ENCODE peak calls at places on chromosome 10, in six cellular contexts. M is IMR-90, V is H1, Z is neuronal stem cell, W is mesendoderm, A is mesenchymal stem cell. R is an unnamed sample.

GRCh38 chr10:7634142-7634894 is 32.4 kb downstream of the ITIH5 start:
- DNase-seq in A (no peak), Z (no peak), W (no peak), M (no peak), V (no peak), R (no peak)

GRCh38 chr10:35447693-35448407 is 111.5 kb downstream of the CCNY start:
- DNase-seq in M (peak), A (peak), V (peak), W (peak), Z (no peak), R (peak)

GRCh38 chr10:72462261-72462660 is 107.5 kb upstream of the DNAJB12 start:
- DNase-seq in M (no peak), V (no peak), Z (no peak), A (no peak), W (no peak), R (no peak)

GRCh38 chr10:28839600-28840007 is 162.3 kb downstream of the BAMBI start:
- DNase-seq in W (peak), Z (no peak), A (peak), M (peak), V (no peak), R (no peak)

GRCh38 chr10:23200997-23201652 is 9.0 kb downstream of the PTF1A start:
- DNase-seq in V (no peak), W (no peak), A (no peak), Z (no peak), M (no peak), R (no peak)

GRCh38 chr10:24054421-24054820 is 154.5 kb upstream of the KIAA1217 start:
- DNase-seq in W (no peak), Z (no peak), M (no peak), V (no peak), A (no peak), R (no peak)

GRCh38 chr10:75774780-75775490 is 343.5 kb downstream of the LRMDA start:
- DNase-seq in V (no peak), M (no peak), A (no peak), Z (no peak), W (no peak), R (no peak)

GRCh38 chr10:87935290-87936141 is 72.1 kb downstream of the PTEN start:
- DNase-seq in A (peak), Z (no peak), M (peak), V (no peak), W (peak), R (no peak)

GRCh38 chr10:19935106-19935505 is 118.9 kb downstream of the PLXDC2 start:
- DNase-seq in W (no peak), A (no peak), V (no peak), Z (no peak), M (no peak), R (no peak)

GRCh38 chr10:15254808-15255655 is 86.5 kb upstream of the NMT2 start:
- DNase-seq in Z (no peak), M (no peak), W (peak), A (no peak), V (no peak), R (peak)

GRCh38 chr10:42878821-42879195 is 96.2 kb downstream of the BMS1 start:
- DNase-seq in Z (no peak), V (no peak), W (no peak), A (no peak), M (no peak), R (no peak)

GRCh38 chr10:31758495-31758894 is 170.1 kb downstream of the ARHGAP12 start:
- DNase-seq in W (no peak), Z (no peak), A (no peak), V (no peak), M (no peak), R (no peak)

GRCh38 chr10:131910663-131911314 is 10.0 kb downstream of the PPP2R2D start:
- DNase-seq in W (no peak), A (no peak), V (no peak), M (no peak), Z (no peak), R (no peak)

GRCh38 chr10:94303929-94304328 is 58.8 kb downstream of the NOC3L start:
- DNase-seq in A (no peak), V (no peak), M (no peak), Z (no peak), W (no peak), R (no peak)

GRCh38 chr10:80324086-80324485 is 32.5 kb downstream of the DYDC1 start:
- DNase-seq in W (no peak), M (peak), Z (no peak), V (no peak), A (peak), R (no peak)

GRCh38 chr10:17428096-17428615 is 26.2 kb downstream of the ST8SIA6 start:
- DNase-seq in M (no peak), Z (no peak), W (peak), V (no peak), A (no peak), R (no peak)

GRCh38 chr10:23065549-23065948 is 29.8 kb upstream of the MSRB2 start:
- DNase-seq in V (no peak), M (peak), A (no peak), W (no peak), Z (no peak), R (no peak)

GRCh38 chr10:17028843-17029580 is 100.6 kb downstream of the CUBN start:
- DNase-seq in Z (no peak), A (no peak), W (no peak), V (no peak), M (no peak), R (no peak)

GRCh38 chr10:103307594-103307993 is 30.7 kb downstream of the INA start:
- DNase-seq in V (no peak), M (no peak), Z (no peak), W (no peak), A (no peak), R (no peak)

GRCh38 chr10:73168486-73168844 is 546 bp downstream of the FAM149B1 start:
- DNase-seq in W (peak), V (peak), A (no peak), Z (no peak), M (no peak), R (no peak)

GRCh38 chr10:50417906-50418697 is 166.8 kb upstream of the ASAH2 start:
- DNase-seq in Z (peak), W (peak), M (peak), A (peak), V (peak), R (peak)

GRCh38 chr10:37053476-37053875 is 71.9 kb upstream of the ANKRD30A start:
- DNase-seq in V (no peak), A (no peak), W (no peak), Z (no peak), M (no peak), R (no peak)
- H2BK15ac ChIP-seq in V (no peak), A (no peak), W (no peak), Z (no peak), M (no peak), R (no peak)

DNA sequence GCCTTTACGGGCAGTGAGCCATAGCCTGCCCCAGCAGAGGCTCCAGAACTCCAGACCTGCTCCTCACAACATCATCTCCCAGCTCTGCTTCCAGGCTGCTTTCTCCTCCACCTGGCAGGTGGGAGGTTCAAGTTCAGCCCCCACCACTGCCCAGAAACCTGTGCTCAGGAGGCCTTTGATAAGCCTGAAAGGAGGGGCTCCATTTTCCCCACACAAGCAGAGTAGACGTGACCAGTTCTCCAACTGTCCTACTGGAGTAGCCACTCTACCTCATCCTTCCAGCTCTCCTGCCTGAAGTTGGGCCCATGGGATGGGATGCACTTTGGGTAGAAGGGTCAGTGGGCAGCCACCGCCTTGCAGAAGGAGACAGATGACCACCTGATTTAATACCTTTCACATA is 53.3 kb downstream of the HSPA12A start:
- DNase-seq in M (no peak), Z (no peak), A (no peak), V (no peak), W (no peak), R (no peak)
- H2BK15ac ChIP-seq in M (no peak), Z (no peak), A (no peak), V (no peak), W (no peak), R (no peak)

DNA sequence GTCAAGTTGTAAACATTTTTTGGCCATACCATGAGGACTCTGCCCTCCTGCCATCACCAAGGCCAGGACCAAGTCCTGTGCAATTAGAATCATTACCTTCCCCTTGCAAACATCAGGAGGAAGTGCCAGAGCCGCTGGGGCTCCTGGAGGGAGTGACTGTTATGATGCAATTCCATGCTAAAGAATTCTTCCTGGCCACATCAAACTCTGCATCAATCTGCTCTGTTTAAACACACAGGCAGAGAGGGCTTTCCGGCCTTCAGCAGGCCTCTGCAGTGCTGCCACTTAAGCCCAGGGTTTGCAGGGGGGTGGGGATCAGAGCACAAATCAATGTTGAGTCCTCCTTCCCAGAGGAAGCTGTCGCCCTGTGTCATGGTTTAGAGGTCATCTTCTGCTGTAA is 58.1 kb downstream of the CTBP2 start:
- DNase-seq in V (no peak), W (peak), A (peak), M (peak), Z (no peak), R (no peak)
- H2BK15ac ChIP-seq in V (no peak), W (no peak), A (no peak), M (peak), Z (no peak), R (no peak)

GRCh38 chr10:122185643-122186042 is 85.5 kb upstream of the BTBD16 start:
- DNase-seq in A (no peak), Z (no peak), V (no peak), W (no peak), M (no peak), R (no peak)
- H2BK15ac ChIP-seq in A (no peak), Z (no peak), V (no peak), W (no peak), M (no peak), R (no peak)

GRCh38 chr10:125859128-125859817 is 21.8 kb downstream of the DHX32 start:
- DNase-seq in V (no peak), W (no peak), M (no peak), A (no peak), Z (no peak), R (no peak)
- H2BK15ac ChIP-seq in V (no peak), W (no peak), M (no peak), A (no peak), Z (no peak), R (no peak)

DNA sequence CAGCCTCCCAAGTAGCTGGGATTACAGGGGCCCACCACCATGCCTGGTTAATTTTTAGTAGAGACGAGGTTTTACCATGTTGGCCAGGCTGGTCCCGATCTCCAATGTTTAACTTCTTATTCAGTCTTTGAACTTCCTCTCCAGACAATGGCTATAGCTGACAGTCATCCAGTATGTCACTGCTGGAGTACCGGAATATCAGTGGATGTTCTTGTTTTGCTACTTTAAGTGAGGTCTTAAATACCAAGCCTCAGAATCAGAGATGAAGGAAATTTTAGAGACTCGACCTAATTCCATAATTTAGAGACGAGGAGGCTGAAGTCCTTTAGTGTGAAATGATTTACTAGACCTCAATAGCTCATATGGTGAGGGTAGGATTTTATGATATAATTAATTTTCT is 294.8 kb upstream of the KLF6 start:
- DNase-seq in Z (no peak), V (no peak), A (no peak), W (no peak), M (no peak), R (no peak)
- H2BK15ac ChIP-seq in Z (no peak), V (no peak), A (no peak), W (no peak), M (no peak), R (no peak)

R was measured in H9.